ENCODE peak calls at places on chromosomes 11 and 22, in ten cellular contexts. C is GM12891, A is transverse colon, I is HepG2, T is breast epithelium, V is SK-N-SH, U is HL-60, S is sigmoid colon, D is GM12878, E is suprapubic skin. J is an unnamed sample.
A peak's percentile ranks its signal among the peaks of the same experiment; 100 is the strongest.

GRCh38 chr11:12914401-12914912 is 94.7 kb upstream of the RASSF10 start:
- DNase-seq in T (peak; percentile 44), E (no peak), S (peak; percentile 92), D (no peak), A (peak; percentile 24), I (no peak), V (peak; percentile 82), C (peak; percentile 26), U (peak; percentile 7), J (no peak)

GRCh38 chr22:23083315-23084021 is 13.1 kb downstream of the GNAZ start:
- DNase-seq in D (no peak), A (no peak), V (no peak), S (no peak), I (no peak), C (no peak), U (no peak), E (no peak), T (no peak), J (no peak)

GRCh38 chr11:134052988-134053945 is 15.6 kb upstream of the JAM3 start:
- DNase-seq in A (no peak), D (no peak), E (peak; percentile 77), U (no peak), T (no peak), I (no peak), S (no peak), C (no peak), V (no peak), J (no peak)

GRCh38 chr11:31607914-31608313 is 98.3 kb downstream of the ELP4 start:
- DNase-seq in I (no peak), A (no peak), C (no peak), S (no peak), E (no peak), T (no peak), U (no peak), D (no peak), V (no peak), J (no peak)

GRCh38 chr11:130168105-130168504 is 8.5 kb downstream of the ST14 start:
- DNase-seq in C (no peak), U (no peak), A (peak; percentile 9), S (no peak), E (no peak), I (no peak), D (no peak), V (no peak), T (no peak), J (no peak)

GRCh38 chr11:3022982-3023381 is 30.9 kb upstream of the NAP1L4 start:
- DNase-seq in V (no peak), D (no peak), I (no peak), C (no peak), S (no peak), T (no peak), E (no peak), A (no peak), U (no peak), J (no peak)

GRCh38 chr11:17803751-17804334 is 69.3 kb downstream of the KCNC1 start:
- DNase-seq in E (peak; percentile 31), T (no peak), V (no peak), D (no peak), I (no peak), S (no peak), C (no peak), U (no peak), A (no peak), J (no peak)

GRCh38 chr11:104120493-104121200 is 43.3 kb downstream of the PDGFD start:
- DNase-seq in S (no peak), A (no peak), T (no peak), I (no peak), E (no peak), V (no peak), C (no peak), D (no peak), U (no peak), J (no peak)

GRCh38 chr11:76327756-76328388 is 53.1 kb downstream of the THAP12 start:
- DNase-seq in D (no peak), I (no peak), S (no peak), C (no peak), A (no peak), U (no peak), E (no peak), T (no peak), V (no peak), J (no peak)

GRCh38 chr11:70183032-70183431 is 20.1 kb upstream of the FADD start:
- DNase-seq in V (no peak), D (no peak), C (no peak), S (no peak), T (no peak), E (no peak), U (no peak), A (no peak), I (no peak), J (no peak)

GRCh38 chr22:36368359-36368983 is 19.3 kb downstream of the MYH9 start:
- DNase-seq in C (no peak), I (peak; percentile 72), A (no peak), D (no peak), V (peak; percentile 81), U (no peak), E (no peak), S (no peak), T (peak; percentile 65), J (no peak)

GRCh38 chr22:28808716-28809355 is 8.5 kb upstream of the XBP1 start:
- DNase-seq in D (no peak), V (no peak), A (no peak), T (no peak), S (no peak), E (no peak), U (no peak), C (no peak), I (peak; percentile 94), J (no peak)

GRCh38 chr11:107017433-107018227 is 646 bp downstream of the GUCY1A2 start:
- DNase-seq in T (no peak), A (no peak), I (peak; percentile 2), V (peak; percentile 80), S (peak; percentile 59), U (peak; percentile 46), C (peak; percentile 41), D (no peak), E (peak; percentile 76), J (no peak)

GRCh38 chr11:133038850-133039249 is 493.5 kb downstream of the OPCML start:
- DNase-seq in S (no peak), C (no peak), E (no peak), A (no peak), D (no peak), T (no peak), I (no peak), U (no peak), V (no peak), J (no peak)

GRCh38 chr11:72709478-72710238 is 35.4 kb upstream of the PDE2A start:
- DNase-seq in C (no peak), U (no peak), D (no peak), V (no peak), I (no peak), S (no peak), E (no peak), T (no peak), A (no peak), J (no peak)
- TF ChIP-seq POLR2AphosphoS5 in C (no peak), U (no peak), D (no peak), V (no peak), I (no peak), S (no peak), E (no peak), T (no peak), A (no peak), J (no peak)

DNA sequence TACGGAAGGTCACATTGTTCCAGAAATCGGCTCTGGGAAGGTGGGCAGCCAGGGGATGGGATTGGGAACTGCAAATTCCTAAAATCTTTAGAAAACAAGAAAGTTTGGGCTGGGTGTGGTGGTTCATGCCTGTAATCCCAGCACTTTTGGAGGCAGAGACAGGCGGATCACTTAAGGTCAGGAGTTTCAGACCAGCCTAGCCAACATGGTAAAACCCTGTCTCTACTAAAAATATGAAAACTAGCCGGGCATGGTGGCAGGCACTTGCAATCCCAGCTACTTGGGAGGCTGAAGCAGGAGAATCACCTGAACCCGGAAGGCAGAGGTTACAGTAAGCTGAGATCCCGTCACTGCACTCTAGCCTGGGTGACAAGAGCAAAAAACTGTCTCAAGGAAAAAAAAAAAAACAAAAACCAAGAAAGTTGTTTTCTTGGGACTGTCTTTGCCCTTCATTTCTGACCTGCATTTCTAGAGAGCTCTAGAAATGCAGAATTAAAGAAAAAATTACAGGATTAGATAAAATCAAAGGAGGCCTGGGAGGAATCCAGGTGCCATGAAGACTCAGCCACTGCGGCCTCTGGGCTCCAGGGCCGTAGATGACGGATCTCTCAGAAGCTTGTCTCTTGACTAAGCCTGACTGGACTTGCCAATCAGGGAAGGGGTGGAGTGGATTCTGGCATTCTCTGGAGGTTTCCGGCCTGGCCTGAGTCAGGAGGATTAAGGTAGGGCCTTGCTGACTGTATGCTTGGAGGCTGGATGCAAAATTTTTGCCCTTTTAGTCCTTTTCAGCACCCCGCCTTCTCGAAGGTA is 5.3 kb upstream of the MALAT1 start:
- DNase-seq in A (peak; percentile 83), D (no peak), S (peak; percentile 90), I (peak; percentile 80), U (no peak), T (peak; percentile 84), V (no peak), E (peak; percentile 92), C (no peak), J (peak; percentile 88)
- TF ChIP-seq POLR2AphosphoS5 in A (peak; percentile 90), D (peak; percentile 71), S (peak; percentile 77), I (no peak), U (no peak), T (peak; percentile 42), V (peak; percentile 87), E (peak; percentile 24), C (peak; percentile 43), J (peak; percentile 95)

GRCh38 chr11:64306563-64306875 is 1.2 kb downstream of the ESRRA start:
- DNase-seq in D (no peak), T (no peak), E (no peak), S (no peak), V (no peak), I (no peak), A (no peak), C (no peak), U (no peak), J (no peak)

GRCh38 chr11:64305691-64306562 is 603 bp downstream of the ESRRA start:
- DNase-seq in D (no peak), U (peak; percentile 92), I (peak; percentile 77), C (no peak), A (peak; percentile 89), E (no peak), T (no peak), V (peak; percentile 73), S (peak; percentile 85), J (peak; percentile 89)

GRCh38 chr11:64304316-64305072 is 830 bp upstream of the ESRRA start:
- DNase-seq in I (peak; percentile 80), V (peak; percentile 88), C (peak; percentile 85), D (peak; percentile 78), A (peak; percentile 97), U (peak; percentile 96), T (peak; percentile 84), S (peak; percentile 97), E (peak; percentile 98), J (peak; percentile 97)

GRCh38 chr11:64304032-64304315 is 1.4 kb upstream of the ESRRA start:
- DNase-seq in D (no peak), A (no peak), T (no peak), E (no peak), V (no peak), C (no peak), I (no peak), S (peak; percentile 66), U (no peak), J (no peak)

GRCh38 chr11:64305075-64305690 is at the start of gene ESRRA:
- DNase-seq in E (peak; percentile 100), A (peak; percentile 100), D (peak; percentile 94), V (peak; percentile 100), C (peak; percentile 94), I (peak; percentile 97), S (peak; percentile 100), T (peak; percentile 100), U (peak; percentile 99), J (peak; percentile 100)
- TF ChIP-seq POLR2AphosphoS5 in E (no peak), A (peak; percentile 94), D (no peak), V (peak; percentile 26), C (peak; percentile 46), I (peak; percentile 19), S (peak; percentile 88), T (peak; percentile 68), U (no peak), J (peak; percentile 41)

GRCh38 chr22:42313804-42314581 is 43.5 kb upstream of the TCF20 start:
- DNase-seq in D (no peak), T (peak; percentile 65), V (peak; percentile 77), I (peak; percentile 95), C (peak; percentile 67), E (no peak), A (peak; percentile 87), S (peak; percentile 75), U (peak; percentile 73), J (peak; percentile 79)
- TF ChIP-seq POLR2AphosphoS5 in D (no peak), T (peak; percentile 18), V (no peak), I (no peak), C (no peak), E (no peak), A (peak; percentile 78), S (no peak), U (no peak), J (peak; percentile 48)

J was measured in stomach.